ENCODE peak calls at places on chromosome 1, in nine cellular contexts. H is neural progenitor cell; B is HS-27A; I is stimulated activated CD4-positive, alpha-beta T cell treated with anti-CD3 and anti-CD28 coated beads, Interleukin-2, amount 100 ng/mL, for 48 hours; U is stimulated activated CD8-positive, alpha-beta memory T cell treated with anti-CD3 and anti-CD28 coated beads, Interleukin-15, amount 100 ng/mL, for 4 hours; A is caudate nucleus; S is stimulated activated effector memory CD8-positive, alpha-beta T cell treated with anti-CD3 and anti-CD28 coated beads, Interleukin-12 subunit alpha, Interleukin-12 subunit beta, amount 100 ng/mL, for 72 hours; O is left colon; N is psoas muscle. T is an unnamed sample.

GRCh38 chr1:245579881-245580280 is 425.1 kb downstream of the KIF26B start:
- DNase-seq in H (no peak), B (no peak), I (no peak), U (no peak), A (no peak), S (no peak), O (no peak), N (no peak), T (no peak)

GRCh38 chr1:84297546-84298244 is 3.8 kb upstream of the SAMD13 start:
- DNase-seq in H (no peak), B (no peak), I (no peak), U (no peak), A (peak), S (no peak), O (no peak), N (no peak), T (no peak)

GRCh38 chr1:94048413-94049164 is 72.4 kb downstream of the ABCA4 start:
- DNase-seq in H (peak), B (no peak), I (no peak), U (no peak), A (no peak), S (no peak), O (no peak), N (no peak), T (no peak)

GRCh38 chr1:151131832-151132675 is 14.4 kb downstream of the SEMA6C start:
- DNase-seq in H (peak), B (no peak), I (no peak), U (no peak), A (no peak), S (no peak), O (peak), N (peak), T (no peak)

GRCh38 chr1:15992187-15992553 is 11.9 kb upstream of the SRARP start:
- DNase-seq in H (no peak), B (no peak), I (no peak), U (no peak), A (no peak), S (no peak), O (no peak), N (no peak), T (no peak)

GRCh38 chr1:226308166-226308722 is 720 bp downstream of the LIN9 start:
- DNase-seq in H (peak), B (no peak), I (peak), U (peak), A (no peak), S (peak), O (peak), N (no peak), T (no peak)

GRCh38 chr1:47760248-47760629 is 236.9 kb downstream of the TRABD2B start:
- DNase-seq in H (no peak), B (no peak), I (no peak), U (no peak), A (no peak), S (no peak), O (no peak), N (no peak), T (no peak)

GRCh38 chr1:11314959-11315358 is 42.0 kb downstream of the UBIAD1 start:
- DNase-seq in H (no peak), B (no peak), I (no peak), U (no peak), A (no peak), S (no peak), O (no peak), N (no peak), T (no peak)

GRCh38 chr1:112508242-112509004 is at the start of gene WNT2B:
- DNase-seq in H (peak), B (no peak), I (peak), U (no peak), A (no peak), S (peak), O (peak), N (no peak), T (no peak)

GRCh38 chr1:22844621-22845020 is 128.0 kb downstream of the LACTBL1 start:
- DNase-seq in H (no peak), B (no peak), I (no peak), U (no peak), A (no peak), S (no peak), O (no peak), N (peak), T (no peak)

GRCh38 chr1:32345289-32345827 is 9.3 kb upstream of the MARCKSL1 start:
- DNase-seq in H (no peak), B (no peak), I (no peak), U (no peak), A (no peak), S (no peak), O (peak), N (no peak), T (no peak)

GRCh38 chr1:39926820-39927219 is 25.1 kb upstream of the MYCL start:
- DNase-seq in H (no peak), B (no peak), I (no peak), U (no peak), A (no peak), S (no peak), O (no peak), N (no peak), T (no peak)

T was measured in HFFc6.